ENCODE peak calls at places on chromosomes 13 and 19, in nine cellular contexts. W is endodermal cell, U is lower leg skin, E is choroid plexus epithelial cell, Z is psoas muscle, G is PC-9, A is ovary, I is nephron progenitor cell, R is fibroblast of pulmonary artery. V is an unnamed sample.

GRCh38 chr13:48412881-48413351 is at the start of gene LPAR6:
- DNase-seq in A (peak), W (peak), E (peak), U (no peak), G (no peak), I (no peak), Z (no peak), R (peak), V (no peak)

GRCh38 chr13:50448535-50448981 is 394.9 kb downstream of the DLEU7 start:
- DNase-seq in Z (no peak), I (no peak), W (no peak), U (no peak), E (no peak), G (no peak), A (no peak), R (no peak), V (no peak)

GRCh38 chr13:47594833-47595232 is 406.2 kb downstream of the SUCLA2 start:
- DNase-seq in R (peak), W (peak), G (no peak), Z (no peak), A (no peak), E (peak), I (no peak), U (no peak), V (no peak)

GRCh38 chr19:8261881-8262280 is 46.3 kb downstream of the CD320 start:
- DNase-seq in R (no peak), W (no peak), Z (no peak), G (peak), A (no peak), U (no peak), I (no peak), E (no peak), V (no peak)

GRCh38 chr13:45055198-45055901 is 65.0 kb upstream of the GTF2F2 start:
- DNase-seq in G (peak), W (no peak), I (no peak), U (no peak), A (peak), R (peak), Z (no peak), E (peak), V (no peak)

GRCh38 chr19:16076958-16077611 is 790 bp downstream of the TPM4 start:
- DNase-seq in I (peak), U (peak), E (no peak), W (peak), G (no peak), Z (peak), A (peak), R (no peak), V (no peak)

GRCh38 chr13:25286308-25286968 is 850 bp downstream of the MTMR6 start:
- DNase-seq in I (peak), G (no peak), U (no peak), R (peak), Z (no peak), W (peak), A (no peak), E (peak), V (no peak)

GRCh38 chr13:97849305-97849704 is 104.2 kb upstream of the IPO5 start:
- DNase-seq in U (no peak), E (peak), Z (no peak), R (peak), G (peak), I (no peak), W (peak), A (no peak), V (no peak)

GRCh38 chr13:46146898-46147297 is 35.1 kb downstream of the LCP1 start:
- DNase-seq in A (no peak), R (peak), G (no peak), E (peak), U (no peak), Z (no peak), I (peak), W (peak), V (no peak)

GRCh38 chr13:39913928-39914327 is 258.5 kb downstream of the COG6 start:
- DNase-seq in R (peak), G (no peak), U (no peak), I (no peak), A (no peak), Z (no peak), E (peak), W (no peak), V (peak)

GRCh38 chr19:10516671-10517286 is 468 bp downstream of the S1PR5 start:
- DNase-seq in R (no peak), I (no peak), E (no peak), G (peak), W (no peak), U (no peak), A (no peak), Z (no peak), V (no peak)

GRCh38 chr19:6010107-6010506 is 32.2 kb upstream of the RANBP3 start:
- DNase-seq in I (no peak), G (no peak), Z (no peak), W (no peak), E (no peak), R (no peak), A (no peak), U (no peak), V (no peak)

GRCh38 chr13:41058229-41059070 is 2.9 kb upstream of the WBP4 start:
- DNase-seq in I (no peak), Z (no peak), A (no peak), U (no peak), G (no peak), R (no peak), E (peak), W (no peak), V (no peak)

GRCh38 chr13:37481005-37481857 is 117.3 kb downstream of the POSTN start:
- DNase-seq in A (no peak), E (peak), R (peak), Z (no peak), G (no peak), U (no peak), I (no peak), W (no peak), V (no peak)

GRCh38 chr13:50910483-50910805 is 853 bp downstream of the RNASEH2B start:
- DNase-seq in R (peak), W (peak), Z (no peak), G (no peak), E (peak), A (no peak), U (no peak), I (peak), V (no peak)

GRCh38 chr19:10502524-10503001 is 593 bp downstream of the KEAP1 start:
- DNase-seq in E (peak), I (peak), R (peak), W (peak), U (peak), Z (peak), A (peak), G (peak), V (peak)

GRCh38 chr19:9323919-9324583 is at the start of gene ZNF559:
- DNase-seq in G (peak), R (peak), E (peak), I (peak), Z (peak), A (peak), U (peak), W (peak), V (peak)
- TF ChIP-seq CTCF in G (peak), R (peak), E (peak), I (peak), Z (no peak), A (no peak), U (no peak), W (peak), V (no peak)

GRCh38 chr13:76016799-76017198 is 380.7 kb downstream of the LMO7 start:
- DNase-seq in I (peak), U (no peak), Z (no peak), A (no peak), W (peak), E (peak), R (peak), G (no peak), V (no peak)
- TF ChIP-seq CTCF in I (peak), U (no peak), Z (no peak), A (no peak), W (peak), E (peak), R (peak), G (peak), V (no peak)

GRCh38 chr13:72221276-72221962 is 354.4 kb upstream of the DACH1 start:
- DNase-seq in Z (peak), G (no peak), A (no peak), E (peak), U (peak), R (peak), I (peak), W (peak), V (no peak)
- TF ChIP-seq CTCF in Z (peak), G (peak), A (no peak), E (peak), U (no peak), R (peak), I (peak), W (peak), V (no peak)

DNA sequence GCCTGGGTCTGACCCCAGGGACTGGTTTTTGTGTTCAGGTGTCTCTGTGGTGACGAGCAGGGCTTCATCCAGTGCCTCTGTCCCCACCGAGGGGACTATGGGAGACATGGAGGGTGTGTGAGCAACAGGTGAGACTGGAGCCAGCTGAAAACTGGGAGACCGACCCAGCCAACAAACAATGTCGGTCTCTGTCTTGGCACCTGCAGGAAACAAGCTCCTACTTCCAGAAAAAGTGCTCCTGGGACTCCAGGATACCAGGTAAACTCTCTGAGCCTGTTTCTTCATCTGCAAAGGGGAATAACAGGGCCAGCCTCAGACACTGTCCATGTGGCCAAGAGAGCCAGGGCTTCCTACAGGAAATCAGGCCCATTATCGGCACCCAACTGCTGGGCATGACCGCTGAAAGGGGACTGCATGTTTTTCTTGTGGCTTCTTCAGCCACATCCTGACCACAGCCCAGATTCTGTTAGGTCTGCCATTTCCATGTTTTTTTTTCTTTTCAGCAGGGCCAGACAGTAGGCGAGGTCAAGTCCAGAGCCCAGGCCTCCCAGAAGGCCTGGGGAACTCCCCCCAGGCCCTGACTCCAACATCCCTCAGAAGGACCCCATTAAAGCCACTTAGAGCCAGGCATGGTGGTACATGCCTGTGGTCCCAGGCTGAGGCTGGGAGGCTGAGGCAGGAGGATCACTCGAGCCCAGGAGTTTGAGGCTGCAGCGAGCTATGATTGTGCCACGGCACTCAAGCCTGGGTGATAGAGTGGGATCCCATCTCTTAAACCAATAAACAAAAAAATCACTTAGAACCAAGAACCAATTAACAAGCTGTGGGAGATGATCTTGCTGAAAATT is 833 bp upstream of the BST2 start:
- DNase-seq in Z (no peak), E (peak), A (no peak), U (no peak), W (no peak), R (no peak), G (no peak), I (no peak), V (no peak)
- TF ChIP-seq CTCF in Z (no peak), E (no peak), A (no peak), U (no peak), W (no peak), R (no peak), G (no peak), I (no peak), V (no peak)

GRCh38 chr13:31970237-31970930 is 61.2 kb upstream of the FRY start:
- DNase-seq in E (peak), U (no peak), Z (no peak), A (no peak), I (no peak), W (no peak), R (peak), G (no peak), V (no peak)

GRCh38 chr13:31964168-31964567 is 67.4 kb upstream of the FRY start:
- DNase-seq in U (no peak), G (no peak), R (no peak), E (no peak), W (no peak), A (no peak), Z (no peak), I (no peak), V (no peak)

GRCh38 chr13:31968473-31968872 is 63.1 kb upstream of the FRY start:
- DNase-seq in Z (no peak), G (no peak), R (peak), I (no peak), U (no peak), W (no peak), E (peak), A (no peak), V (no peak)

GRCh38 chr13:31965361-31966066 is 66.1 kb upstream of the FRY start:
- DNase-seq in Z (no peak), I (no peak), A (no peak), U (no peak), E (peak), R (peak), G (peak), W (no peak), V (no peak)

GRCh38 chr13:31967155-31967554 is 64.4 kb upstream of the FRY start:
- DNase-seq in W (no peak), I (no peak), Z (no peak), G (no peak), E (no peak), U (no peak), A (no peak), R (no peak), V (no peak)
- TF ChIP-seq CTCF in W (peak), I (peak), Z (no peak), G (peak), E (no peak), U (no peak), A (no peak), R (no peak), V (no peak)

DNA sequence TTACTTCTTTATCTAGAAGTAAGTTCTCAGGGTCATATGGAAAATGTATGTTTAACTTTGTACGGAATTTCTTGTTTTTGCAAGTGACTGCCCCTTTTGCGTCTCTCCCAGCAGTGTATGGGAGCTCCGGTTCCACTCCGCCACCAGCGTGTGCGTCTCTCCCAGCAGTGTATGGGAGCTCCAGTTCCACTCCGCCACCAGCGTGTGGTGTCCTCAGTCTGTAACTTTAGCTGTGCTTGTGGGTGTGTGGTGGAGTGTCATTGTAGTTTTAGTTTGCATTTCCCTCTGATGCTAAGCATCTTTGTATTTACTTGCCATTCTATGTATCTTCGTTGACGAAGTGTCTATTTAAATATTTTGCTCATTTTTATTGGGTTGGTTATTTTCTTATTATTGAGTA is 2.4 kb downstream of the CUL4A start:
- DNase-seq in E (no peak), W (peak), I (peak), G (peak), A (no peak), R (no peak), U (no peak), Z (no peak), V (no peak)
- TF ChIP-seq CTCF in E (peak), W (peak), I (peak), G (no peak), A (no peak), R (no peak), U (no peak), Z (no peak), V (no peak)

GRCh38 chr19:34555447-34555846 is 73.9 kb downstream of the WTIP start:
- DNase-seq in Z (no peak), W (peak), R (peak), A (no peak), I (no peak), G (no peak), E (peak), U (no peak), V (no peak)

GRCh38 chr19:34559045-34559444 is 77.5 kb downstream of the WTIP start:
- DNase-seq in I (no peak), A (no peak), E (no peak), R (no peak), G (no peak), W (no peak), U (no peak), Z (no peak), V (no peak)

GRCh38 chr19:34560229-34560628 is 78.7 kb downstream of the WTIP start:
- DNase-seq in E (no peak), A (no peak), R (no peak), I (no peak), G (no peak), Z (no peak), W (no peak), U (no peak), V (no peak)

DNA sequence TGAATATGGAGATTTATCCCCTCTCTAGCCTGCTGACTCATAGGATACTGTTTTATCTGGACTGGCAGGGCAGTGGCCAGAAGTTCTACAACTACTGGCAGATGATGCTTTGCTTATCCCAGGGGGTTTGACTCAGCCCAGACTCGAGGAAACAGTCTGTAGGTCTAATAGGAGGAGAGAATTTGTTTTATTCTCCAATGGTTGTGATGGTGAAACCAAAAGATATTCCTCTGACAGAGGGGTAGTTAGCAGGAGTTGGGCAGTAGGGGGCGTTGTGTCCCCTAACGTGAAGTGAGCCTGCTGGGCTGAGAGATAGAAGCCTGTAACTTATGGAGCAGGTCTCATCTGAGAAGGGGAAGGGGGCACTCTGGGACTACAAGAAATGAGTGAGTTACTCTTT is 74.9 kb downstream of the WTIP start:
- DNase-seq in R (peak), W (peak), Z (no peak), U (no peak), G (no peak), A (no peak), I (peak), E (peak), V (no peak)
- TF ChIP-seq CTCF in R (peak), W (peak), Z (peak), U (no peak), G (peak), A (no peak), I (peak), E (peak), V (peak)

GRCh38 chr19:4733755-4734345 is 10.2 kb upstream of the DPP9 start:
- DNase-seq in R (no peak), G (no peak), I (no peak), W (no peak), A (no peak), Z (no peak), E (no peak), U (no peak), V (no peak)

GRCh38 chr19:4732680-4733114 is 9.1 kb upstream of the DPP9 start:
- DNase-seq in U (no peak), Z (no peak), I (peak), E (peak), R (peak), A (no peak), G (peak), W (peak), V (peak)

DNA sequence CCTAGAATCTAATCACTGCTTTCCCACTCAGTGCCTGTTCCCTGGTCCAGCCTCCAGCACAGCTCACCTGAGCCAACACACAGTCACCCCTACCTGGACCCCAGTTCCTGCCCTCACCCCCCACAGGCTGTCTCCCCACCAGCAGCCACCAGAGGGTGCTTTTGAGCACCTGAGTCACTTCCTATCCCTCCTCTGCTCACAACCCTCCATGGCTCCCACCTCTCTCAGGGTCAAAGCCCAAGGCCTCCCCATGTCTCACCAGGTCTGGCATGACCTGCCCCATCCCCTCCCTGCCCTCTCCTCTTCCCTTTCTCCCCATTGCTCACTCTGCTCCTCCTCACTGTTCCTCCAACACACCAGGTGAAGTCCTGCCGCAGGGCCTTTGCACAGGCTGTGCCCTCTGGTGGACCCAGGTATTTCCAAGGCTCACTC is 7.1 kb upstream of the DPP9 start:
- DNase-seq in U (no peak), I (peak), G (no peak), A (no peak), E (no peak), W (peak), Z (no peak), R (no peak), V (no peak)
- TF ChIP-seq CTCF in U (no peak), I (no peak), G (peak), A (no peak), E (peak), W (peak), Z (peak), R (peak), V (peak)

GRCh38 chr19:3653865-3654513 is 27.4 kb upstream of the CACTIN start:
- DNase-seq in R (no peak), G (no peak), E (no peak), U (no peak), I (no peak), W (peak), A (no peak), Z (no peak), V (no peak)
- TF ChIP-seq CTCF in R (peak), G (peak), E (peak), U (no peak), I (no peak), W (peak), A (no peak), Z (no peak), V (no peak)

DNA sequence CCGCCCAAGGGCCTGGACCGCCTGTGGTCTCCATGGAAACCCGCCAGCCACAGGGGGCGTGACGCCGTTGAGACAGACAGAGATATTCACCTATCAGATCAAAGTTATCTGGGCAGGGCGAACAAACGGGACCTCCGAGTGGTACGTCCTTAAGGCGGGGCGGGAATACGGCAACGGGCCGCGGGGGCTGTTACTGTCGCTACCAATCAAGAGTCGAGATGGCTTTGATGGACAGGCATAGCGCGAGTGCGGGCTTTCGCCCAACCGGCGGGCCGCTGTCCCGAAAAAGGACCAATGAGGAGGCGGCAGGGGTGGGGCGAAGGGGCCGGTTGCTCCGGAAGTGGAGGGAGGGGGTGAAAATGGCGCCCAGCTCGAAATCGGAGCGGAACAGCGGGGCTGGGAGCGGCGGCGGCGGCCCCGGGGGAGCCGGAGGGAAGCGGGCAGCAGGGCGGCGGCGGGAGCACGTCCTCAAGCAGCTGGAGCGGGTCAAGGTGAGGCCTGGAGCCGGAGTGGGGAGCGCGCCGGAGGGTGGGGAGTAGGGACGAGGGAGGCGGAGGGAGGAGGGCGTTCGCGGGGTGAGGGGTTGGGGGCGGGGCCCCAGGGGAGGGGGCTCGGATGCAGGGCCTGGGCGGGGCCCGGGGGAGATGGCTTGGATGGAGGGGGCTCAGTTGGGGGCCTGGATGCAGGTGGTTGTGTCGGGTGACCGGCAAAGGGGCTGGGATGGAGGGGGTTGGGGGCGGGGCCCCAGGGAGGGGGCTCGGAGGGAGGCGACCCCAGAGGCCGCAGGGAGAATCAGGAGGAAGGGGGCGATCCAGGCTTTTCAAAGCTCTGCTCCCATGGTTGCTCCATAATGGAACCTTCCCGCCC is at the start of gene DCAF15:
- DNase-seq in E (peak), I (peak), Z (peak), U (peak), A (peak), G (peak), W (peak), R (peak), V (peak)
- TF ChIP-seq CTCF in E (no peak), I (no peak), Z (no peak), U (no peak), A (no peak), G (no peak), W (no peak), R (no peak), V (no peak)